ENCODE peak calls at places on chromosome X, in nine cellular contexts. A is chondrocyte; X is GM12878; H is WTC11; K is CD4-positive, alpha-beta T cell; S is neural crest cell; W is choroid plexus epithelial cell; I is RWPE1; U is cardiac fibroblast. V is an unnamed sample.

GRCh38 chrX:53080628-53081580 is 1.3 kb upstream of the TSPYL2 start:
- DNase-seq in A (no peak), X (no peak), H (no peak), K (no peak), S (no peak), W (no peak), I (no peak), U (peak), V (no peak)

GRCh38 chrX:68599256-68600152 is 48.0 kb upstream of the STARD8 start:
- DNase-seq in A (no peak), X (no peak), H (peak), K (no peak), S (no peak), W (peak), I (no peak), U (peak), V (no peak)

GRCh38 chrX:18173494-18174180 is 47.0 kb downstream of the BEND2 start:
- DNase-seq in A (no peak), X (no peak), H (no peak), K (no peak), S (no peak), W (no peak), I (no peak), U (no peak), V (no peak)

GRCh38 chrX:1108451-1109445 is 103.7 kb downstream of the CRLF2 start:
- DNase-seq in A (no peak), X (no peak), H (peak), K (no peak), S (peak), W (no peak), I (no peak), U (no peak), V (no peak)

GRCh38 chrX:44415639-44416386 is 72.3 kb upstream of the EFHC2 start:
- DNase-seq in A (no peak), X (no peak), H (no peak), K (no peak), S (no peak), W (no peak), I (no peak), U (no peak), V (no peak)

GRCh38 chrX:10795721-10796120 is 175.3 kb upstream of the MID1 start:
- DNase-seq in A (no peak), X (no peak), H (no peak), K (no peak), S (no peak), W (no peak), I (no peak), U (peak), V (no peak)

GRCh38 chrX:111270339-111270738 is at the start of gene CAPN6:
- DNase-seq in A (no peak), X (no peak), H (peak), K (no peak), S (no peak), W (peak), I (peak), U (no peak), V (no peak)

GRCh38 chrX:45011131-45011530 is 138.1 kb downstream of the KDM6A start:
- DNase-seq in A (no peak), X (no peak), H (no peak), K (no peak), S (no peak), W (peak), I (peak), U (peak), V (no peak)

GRCh38 chrX:138945219-138945618 is 233.7 kb upstream of the FGF13 start:
- DNase-seq in A (no peak), X (no peak), H (no peak), K (no peak), S (no peak), W (no peak), I (peak), U (no peak), V (no peak)

GRCh38 chrX:23694606-23695005 is 27.3 kb downstream of the PRDX4 start:
- DNase-seq in A (no peak), X (peak), H (peak), K (peak), S (peak), W (peak), I (peak), U (peak), V (peak)

GRCh38 chrX:10630320-10630719 is 9.9 kb upstream of the MID1 start:
- DNase-seq in A (no peak), X (no peak), H (no peak), K (no peak), S (no peak), W (no peak), I (no peak), U (no peak), V (no peak)

GRCh38 chrX:18872621-18873020 is 111.3 kb downstream of the PHKA2 start:
- DNase-seq in A (no peak), X (no peak), H (no peak), K (no peak), S (no peak), W (no peak), I (no peak), U (no peak), V (no peak)

GRCh38 chrX:3134316-3134715 is 93.0 kb downstream of the ARSF start:
- DNase-seq in A (no peak), X (no peak), H (no peak), K (no peak), S (no peak), W (no peak), I (no peak), U (no peak), V (no peak)

GRCh38 chrX:77788050-77788449 is 2.0 kb upstream of the ATRX start:
- DNase-seq in A (no peak), X (no peak), H (no peak), K (no peak), S (no peak), W (peak), I (no peak), U (peak), V (no peak)

GRCh38 chrX:18674417-18674787 is 2.5 kb upstream of the RS1 start:
- DNase-seq in A (no peak), X (no peak), H (peak), K (peak), S (peak), W (no peak), I (no peak), U (no peak), V (no peak)

GRCh38 chrX:134004038-134004437 is 18.6 kb upstream of the GPC3 start:
- DNase-seq in A (no peak), X (no peak), H (no peak), K (no peak), S (no peak), W (peak), I (peak), U (peak), V (no peak)

GRCh38 chrX:64186974-64187761 is 18.3 kb downstream of the AMER1 start:
- DNase-seq in A (no peak), X (no peak), H (no peak), K (no peak), S (no peak), W (no peak), I (no peak), U (no peak), V (no peak)

GRCh38 chrX:100381613-100382012 is 28.5 kb downstream of the PCDH19 start:
- DNase-seq in A (no peak), X (no peak), H (no peak), K (no peak), S (no peak), W (peak), I (no peak), U (no peak), V (no peak)

GRCh38 chrX:31243804-31244203 is 172.0 kb upstream of the FTHL17 start:
- DNase-seq in A (no peak), X (no peak), H (no peak), K (no peak), S (no peak), W (no peak), I (no peak), U (no peak), V (no peak)

GRCh38 chrX:37405954-37406353 is 56.8 kb downstream of the PRRG1 start:
- DNase-seq in A (no peak), X (no peak), H (no peak), K (no peak), S (no peak), W (peak), I (no peak), U (peak), V (no peak)

DNA sequence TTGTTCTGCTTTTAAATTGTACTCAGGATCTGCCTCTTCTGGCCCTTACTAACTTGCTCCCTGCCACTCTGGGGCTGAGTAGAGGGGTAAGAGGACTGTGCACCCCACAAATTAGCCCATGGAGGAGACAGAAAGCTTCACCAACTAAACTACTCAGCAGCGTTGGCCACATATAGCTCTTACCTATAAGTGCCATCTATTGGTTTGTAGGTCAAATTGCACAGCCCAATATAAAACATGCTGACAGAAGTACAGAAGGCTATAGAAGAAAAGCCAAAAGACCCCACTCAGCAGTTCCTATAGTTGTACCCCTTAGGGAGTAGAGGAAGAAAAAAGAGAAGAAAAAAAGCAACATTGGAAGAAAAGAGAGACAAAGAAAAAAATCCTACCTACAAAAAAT is 341.2 kb upstream of the FMR1 start:
- DNase-seq in A (no peak), X (no peak), H (no peak), K (no peak), S (no peak), W (no peak), I (no peak), U (no peak), V (no peak)
- TF ChIP-seq CTCF in A (peak), X (no peak), H (no peak), K (no peak), S (no peak), W (no peak), I (no peak), U (no peak), V (no peak)

GRCh38 chrX:107537815-107538214 is 88.4 kb downstream of the FRMPD3 start:
- DNase-seq in A (no peak), X (no peak), H (peak), K (peak), S (peak), W (peak), I (peak), U (peak), V (no peak)
- TF ChIP-seq CTCF in A (peak), X (peak), H (no peak), K (no peak), S (peak), W (peak), I (no peak), U (peak), V (peak)

GRCh38 chrX:128973033-128973432 is 550.3 kb downstream of the SMARCA1 start:
- DNase-seq in A (no peak), X (no peak), H (no peak), K (no peak), S (no peak), W (no peak), I (no peak), U (no peak), V (no peak)

DNA sequence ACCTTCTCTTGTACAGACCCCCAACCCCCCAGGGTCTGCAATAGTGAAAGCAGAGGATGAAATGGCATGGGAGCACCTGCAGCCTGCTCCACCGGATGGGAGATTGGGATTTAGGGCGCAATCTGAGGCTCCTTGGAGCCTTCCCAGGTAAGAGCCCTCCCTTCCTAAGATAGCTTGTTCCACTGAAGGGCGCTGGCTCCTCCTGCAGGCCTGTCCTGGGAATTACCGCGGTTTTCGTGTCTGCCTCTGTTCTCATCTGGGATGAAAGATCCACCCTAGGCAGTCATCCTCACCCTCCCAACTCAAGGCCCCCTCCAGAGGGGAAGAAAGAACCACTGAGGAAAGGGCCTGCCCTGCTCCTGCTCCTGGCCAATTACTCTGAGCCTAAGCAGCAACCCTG is 547.6 kb downstream of the SMARCA1 start:
- DNase-seq in A (no peak), X (no peak), H (peak), K (no peak), S (peak), W (peak), I (peak), U (peak), V (no peak)
- TF ChIP-seq CTCF in A (peak), X (peak), H (peak), K (no peak), S (peak), W (peak), I (peak), U (peak), V (no peak)

GRCh38 chrX:4655743-4656142 is 942.3 kb upstream of the PRKX start:
- DNase-seq in A (no peak), X (no peak), H (no peak), K (no peak), S (no peak), W (no peak), I (peak), U (no peak), V (no peak)
- TF ChIP-seq CTCF in A (no peak), X (no peak), H (no peak), K (no peak), S (no peak), W (no peak), I (no peak), U (no peak), V (no peak)

V was measured in CD14-positive monocyte.